ENCODE peak calls at places on chromosome 2, in six cellular contexts. K is cardiac septum, P is NCI-H2171 treated with DMSO at 0.1 percent for 48 hours, S is epithelial cell of esophagus, U is AG09309, M is occipital lobe. O is an unnamed sample.

GRCh38 chr2:210198326-210198725 is 26.9 kb downstream of the ACADL start:
- DNase-seq in K (no peak), P (no peak), S (no peak), U (no peak), M (no peak), O (no peak)

GRCh38 chr2:132478669-132479068 is 62.1 kb downstream of the GPR39 start:
- DNase-seq in K (no peak), P (no peak), S (no peak), U (no peak), M (no peak), O (no peak)

GRCh38 chr2:178177066-178177679 is 17.1 kb upstream of the OSBPL6 start:
- DNase-seq in K (no peak), P (no peak), S (peak; percentile 33), U (peak; percentile 29), M (no peak), O (no peak)

GRCh38 chr2:112674229-112674628 is 28.5 kb downstream of the SLC20A1 start:
- DNase-seq in K (peak; percentile 91), P (no peak), S (no peak), U (no peak), M (peak; percentile 16), O (no peak)

GRCh38 chr2:1159013-1159412 is 208.4 kb downstream of the SNTG2 start:
- DNase-seq in K (no peak), P (no peak), S (no peak), U (no peak), M (no peak), O (no peak)

GRCh38 chr2:179768765-179769164 is 92.6 kb downstream of the ZNF385B start:
- DNase-seq in K (no peak), P (no peak), S (no peak), U (peak; percentile 56), M (peak; percentile 11), O (no peak)

GRCh38 chr2:108548221-108549003 is 14.1 kb downstream of the LIMS1 start:
- DNase-seq in K (no peak), P (no peak), S (no peak), U (no peak), M (no peak), O (no peak)

GRCh38 chr2:200702646-200703118 is 109.0 kb upstream of the BZW1 start:
- DNase-seq in K (no peak), P (no peak), S (peak; percentile 26), U (no peak), M (no peak), O (no peak)

GRCh38 chr2:237354930-237355329 is 59.0 kb downstream of the COL6A3 start:
- DNase-seq in K (no peak), P (no peak), S (peak; percentile 89), U (peak; percentile 89), M (no peak), O (no peak)

GRCh38 chr2:219645631-219646527 is 18.4 kb downstream of the SLC4A3 start:
- DNase-seq in K (peak; percentile 68), P (no peak), S (peak; percentile 80), U (peak; percentile 56), M (peak; percentile 23), O (peak; percentile 65)

GRCh38 chr2:66775730-66776422 is 341.0 kb downstream of the MEIS1 start:
- DNase-seq in K (no peak), P (no peak), S (no peak), U (no peak), M (no peak), O (no peak)

GRCh38 chr2:161961046-161961445 is 113.0 kb downstream of the DPP4 start:
- DNase-seq in K (no peak), P (no peak), S (no peak), U (no peak), M (no peak), O (no peak)

GRCh38 chr2:159064446-159065301 is 96.2 kb downstream of the TANC1 start:
- DNase-seq in K (no peak), P (peak; percentile 58), S (peak; percentile 47), U (peak; percentile 49), M (no peak), O (no peak)

GRCh38 chr2:107633580-107634147 is 193.0 kb upstream of the RGPD4 start:
- DNase-seq in K (no peak), P (no peak), S (peak; percentile 91), U (peak; percentile 74), M (no peak), O (no peak)

GRCh38 chr2:84766791-84767190 is 114.1 kb downstream of the TRABD2A start:
- DNase-seq in K (no peak), P (no peak), S (no peak), U (no peak), M (no peak), O (no peak)

GRCh38 chr2:31812051-31812798 is 198.6 kb downstream of the MEMO1 start:
- DNase-seq in K (no peak), P (no peak), S (peak; percentile 24), U (no peak), M (no peak), O (no peak)

GRCh38 chr2:184683923-184684322 is 85.6 kb downstream of the ZNF804A start:
- DNase-seq in K (no peak), P (peak; percentile 74), S (peak; percentile 70), U (no peak), M (no peak), O (no peak)

GRCh38 chr2:45494275-45494977 is 116.6 kb downstream of the SRBD1 start:
- DNase-seq in K (no peak), P (peak; percentile 79), S (peak; percentile 73), U (peak; percentile 42), M (no peak), O (peak; percentile 40)

GRCh38 chr2:196935421-196935820 is 8.9 kb upstream of the PGAP1 start:
- DNase-seq in K (no peak), P (no peak), S (no peak), U (no peak), M (no peak), O (no peak)

GRCh38 chr2:143524001-143524608 is 394.9 kb downstream of the ARHGAP15 start:
- DNase-seq in K (no peak), P (no peak), S (no peak), U (peak; percentile 61), M (no peak), O (no peak)

GRCh38 chr2:38997784-38998183 is 108.1 kb downstream of the ARHGEF33 start:
- DNase-seq in K (no peak), P (no peak), S (peak; percentile 89), U (peak; percentile 80), M (no peak), O (no peak)

GRCh38 chr2:222751821-222752719 is 80.6 kb downstream of the MOGAT1 start:
- DNase-seq in K (no peak), P (peak; percentile 8), S (no peak), U (no peak), M (no peak), O (no peak)

GRCh38 chr2:215950009-215950408 is 63.3 kb downstream of the MREG start:
- DNase-seq in K (no peak), P (peak; percentile 56), S (peak; percentile 66), U (peak; percentile 28), M (no peak), O (peak; percentile 36)

GRCh38 chr2:61670591-61671503 is 132.7 kb upstream of the XPO1 start:
- DNase-seq in K (no peak), P (no peak), S (peak; percentile 81), U (no peak), M (peak; percentile 34), O (no peak)

GRCh38 chr2:4190548-4190947 is 487.2 kb downstream of the DCDC2C start:
- DNase-seq in K (no peak), P (no peak), S (peak; percentile 11), U (no peak), M (no peak), O (no peak)

GRCh38 chr2:161004379-161004778 is 155.8 kb upstream of the TANK start:
- DNase-seq in K (no peak), P (peak; percentile 9), S (peak; percentile 20), U (no peak), M (no peak), O (peak; percentile 4)

GRCh38 chr2:165401285-165401852 is 68.1 kb upstream of the CSRNP3 start:
- DNase-seq in K (no peak), P (peak; percentile 73), S (peak; percentile 81), U (peak; percentile 64), M (no peak), O (peak; percentile 56)

GRCh38 chr2:12227941-12228608 is 481.6 kb downstream of the LPIN1 start:
- DNase-seq in K (no peak), P (no peak), S (no peak), U (peak; percentile 62), M (no peak), O (no peak)

GRCh38 chr2:157265825-157266224 is 8.3 kb downstream of the GALNT5 start:
- DNase-seq in K (no peak), P (no peak), S (no peak), U (no peak), M (no peak), O (no peak)

GRCh38 chr2:135607561-135607960 is 76.3 kb downstream of the R3HDM1 start:
- DNase-seq in K (no peak), P (no peak), S (no peak), U (no peak), M (no peak), O (no peak)

GRCh38 chr2:28768952-28769351 is 17.3 kb downstream of the PPP1CB start:
- DNase-seq in K (no peak), P (no peak), S (no peak), U (no peak), M (no peak), O (no peak)

GRCh38 chr2:56338232-56338631 is 154.4 kb downstream of the CCDC85A start:
- DNase-seq in K (no peak), P (no peak), S (no peak), U (no peak), M (no peak), O (no peak)

O was measured in HCT116.